ENCODE peak calls at places on chromosomes 5 and 9, in four cellular contexts. W is tibial nerve, P is OCI-LY7, I is mesenchymal stem cell. G is an unnamed sample.
A peak's percentile ranks its signal among the peaks of the same experiment; 100 is the strongest.

GRCh38 chr9:128371622-128372117 is 496 bp downstream of the URM1 start:
- DNase-seq in P (no peak), I (no peak), W (no peak), G (no peak)

GRCh38 chr5:116446356-116447005 is 128.1 kb downstream of the SEMA6A start:
- DNase-seq in P (no peak), I (no peak), W (no peak), G (no peak)

GRCh38 chr9:93250185-93250584 is 66.2 kb downstream of the WNK2 start:
- DNase-seq in P (no peak), I (no peak), W (no peak), G (no peak)

GRCh38 chr9:88694625-88695024 is 159.6 kb downstream of the NXNL2 start:
- DNase-seq in P (no peak), W (no peak), I (peak; percentile 90), G (no peak)

GRCh38 chr5:139340051-139340450 is 1.6 kb upstream of the PAIP2 start:
- DNase-seq in I (peak; percentile 39), W (no peak), P (no peak), G (no peak)

GRCh38 chr9:74810200-74810599 is 77.5 kb downstream of the TRPM6 start:
- DNase-seq in P (no peak), I (no peak), W (no peak), G (no peak)

GRCh38 chr5:88785396-88786216 is 97.4 kb downstream of the MEF2C start:
- DNase-seq in I (peak; percentile 97), P (no peak), W (no peak), G (peak; percentile 17)

GRCh38 chr5:181192337-181193046 is 12.5 kb downstream of the TRIM7 start:
- DNase-seq in P (no peak), I (no peak), W (no peak), G (no peak)

GRCh38 chr5:14365831-14366435 is 215.7 kb upstream of the OTULINL start:
- DNase-seq in I (no peak), W (no peak), P (no peak), G (no peak)

GRCh38 chr5:124790895-124791732 is 44.7 kb upstream of the ZNF608 start:
- DNase-seq in I (peak; percentile 44), P (no peak), W (no peak), G (peak; percentile 26)

GRCh38 chr5:172114875-172115422 is 73.1 kb downstream of the STK10 start:
- DNase-seq in P (peak; percentile 96), I (no peak), W (no peak), G (peak; percentile 66)

GRCh38 chr9:93094294-93095204 is 1.5 kb upstream of the CARD19 start:
- DNase-seq in W (no peak), I (peak; percentile 30), P (peak; percentile 79), G (peak; percentile 63)

GRCh38 chr5:153985498-153985897 is 53.2 kb downstream of the FAM114A2 start:
- DNase-seq in P (no peak), W (no peak), I (no peak), G (no peak)

GRCh38 chr9:110842169-110842568 is 173.6 kb downstream of the MUSK start:
- DNase-seq in W (no peak), I (no peak), P (no peak), G (no peak)

GRCh38 chr5:60333103-60333502 is 366.9 kb downstream of the DEPDC1B start:
- DNase-seq in W (no peak), P (no peak), I (peak; percentile 6), G (no peak)

GRCh38 chr9:137978262-137978714 is 100.7 kb downstream of the CACNA1B start:
- DNase-seq in I (no peak), W (no peak), P (no peak), G (no peak)

GRCh38 chr9:131045300-131046092 is 36.5 kb downstream of the LAMC3 start:
- DNase-seq in W (no peak), I (no peak), P (peak; percentile 25), G (no peak)

GRCh38 chr9:85040806-85041575 is 371.5 kb downstream of the NTRK2 start:
- DNase-seq in P (no peak), I (no peak), W (no peak), G (no peak)

GRCh38 chr5:141330299-141331080 is at the start of gene PCDHGA1:
- DNase-seq in P (peak; percentile 65), W (no peak), I (no peak), G (no peak)

GRCh38 chr5:44536650-44537260 is 147.5 kb upstream of the FGF10 start:
- DNase-seq in I (peak; percentile 33), W (no peak), P (peak; percentile 31), G (no peak)

GRCh38 chr9:137286980-137287383 is 9.5 kb downstream of the TOR4A start:
- DNase-seq in W (no peak), I (peak; percentile 74), P (peak; percentile 75), G (peak; percentile 84)

GRCh38 chr5:142551242-142552067 is 134.4 kb downstream of the FGF1 start:
- DNase-seq in W (no peak), I (peak; percentile 58), P (no peak), G (no peak)

GRCh38 chr5:68303038-68303738 is 87.6 kb downstream of the PIK3R1 start:
- DNase-seq in W (no peak), P (no peak), I (peak; percentile 26), G (no peak)

GRCh38 chr9:93898026-93898425 is 57.1 kb downstream of the BARX1 start:
- DNase-seq in P (no peak), W (no peak), I (no peak), G (no peak)

GRCh38 chr5:16464664-16465543 is 696 bp downstream of the ZNF622 start:
- DNase-seq in I (peak; percentile 40), P (peak; percentile 33), W (no peak), G (peak; percentile 16)

GRCh38 chr9:128713411-128713780 is 10.5 kb downstream of the ZDHHC12 start:
- DNase-seq in I (no peak), P (no peak), W (no peak), G (no peak)

GRCh38 chr9:94085062-94085639 is 887 bp downstream of the PTPDC1 start:
- DNase-seq in P (no peak), I (peak; percentile 46), W (no peak), G (no peak)

GRCh38 chr9:137724818-137725240 is 106.0 kb downstream of the EHMT1 start:
- DNase-seq in W (no peak), I (no peak), P (no peak), G (no peak)

GRCh38 chr5:59519338-59519737 is 374.2 kb downstream of the PDE4D start:
- DNase-seq in I (no peak), W (no peak), P (no peak), G (no peak)

GRCh38 chr5:88515881-88516819 is 247.5 kb upstream of the TMEM161B start:
- DNase-seq in I (peak; percentile 56), P (no peak), W (no peak), G (no peak)

GRCh38 chr9:35553670-35554543 is 51.2 kb upstream of the TESK1 start:
- DNase-seq in I (peak; percentile 80), P (peak; percentile 67), W (no peak), G (peak; percentile 64)

GRCh38 chr5:116507941-116508655 is 66.5 kb downstream of the SEMA6A start:
- DNase-seq in P (no peak), I (no peak), W (no peak), G (no peak)

GRCh38 chr5:93208156-93208895 is 372.7 kb downstream of the NR2F1-AS1 start:
- DNase-seq in I (peak; percentile 67), W (no peak), P (no peak), G (no peak)

GRCh38 chr5:73205309-73205708 is 32.3 kb downstream of the TMEM174 start:
- DNase-seq in W (no peak), P (no peak), I (no peak), G (no peak)

GRCh38 chr9:36993933-36994764 is 39.9 kb downstream of the PAX5 start:
- DNase-seq in P (peak; percentile 86), W (no peak), I (no peak), G (peak; percentile 64)

GRCh38 chr5:28808967-28809810 is 1770.8 kb upstream of the CDH9 start:
- DNase-seq in W (no peak), I (no peak), P (no peak), G (no peak)